ENCODE peak calls at places on chromosome 22, in six cellular contexts. One of them, this sample, is unnamed.

GRCh38 chr22:45328822-45329535 is 19.2 kb downstream of the FAM118A start:
- DNase-seq in transverse colon: no peak
- DNase-seq in ovary: no peak
- DNase-seq in HepG2: no peak
- DNase-seq in tibial nerve: no peak
- DNase-seq in A549: no peak
- DNase-seq in this sample: no peak

GRCh38 chr22:36921309-36922096 is 8.1 kb downstream of the CSF2RB start:
- DNase-seq in ovary: no peak
- DNase-seq in transverse colon: peak
- DNase-seq in tibial nerve: no peak
- DNase-seq in A549: no peak
- DNase-seq in HepG2: no peak
- DNase-seq in this sample: peak

GRCh38 chr22:48198489-48199459 is 1436.3 kb downstream of the TBC1D22A start:
- DNase-seq in A549: no peak
- DNase-seq in transverse colon: no peak
- DNase-seq in HepG2: no peak
- DNase-seq in ovary: no peak
- DNase-seq in tibial nerve: no peak
- DNase-seq in this sample: no peak

GRCh38 chr22:38325575-38325974 is 8.3 kb upstream of the CSNK1E start:
- DNase-seq in ovary: no peak
- DNase-seq in transverse colon: no peak
- DNase-seq in tibial nerve: no peak
- DNase-seq in HepG2: no peak
- DNase-seq in A549: no peak
- DNase-seq in this sample: no peak

GRCh38 chr22:25137577-25138525 is 61.8 kb upstream of the CRYBB3 start:
- DNase-seq in tibial nerve: no peak
- DNase-seq in A549: no peak
- DNase-seq in ovary: no peak
- DNase-seq in HepG2: no peak
- DNase-seq in transverse colon: no peak
- DNase-seq in this sample: peak

GRCh38 chr22:25364736-25365241 is 145.3 kb downstream of the CRYBB2 start:
- DNase-seq in transverse colon: peak
- DNase-seq in ovary: peak
- DNase-seq in tibial nerve: no peak
- DNase-seq in A549: no peak
- DNase-seq in HepG2: no peak
- DNase-seq in this sample: peak

GRCh38 chr22:39183991-39184585 is 31.6 kb upstream of the CBX7 start:
- DNase-seq in ovary: peak
- DNase-seq in HepG2: peak
- DNase-seq in tibial nerve: no peak
- DNase-seq in A549: no peak
- DNase-seq in transverse colon: no peak
- DNase-seq in this sample: no peak

GRCh38 chr22:33654173-33654890 is 265.9 kb downstream of the LARGE1 start:
- DNase-seq in A549: no peak
- DNase-seq in HepG2: no peak
- DNase-seq in transverse colon: peak
- DNase-seq in ovary: no peak
- DNase-seq in tibial nerve: no peak
- DNase-seq in this sample: no peak

GRCh38 chr22:45757068-45757467 is 85.4 kb downstream of the ATXN10 start:
- DNase-seq in transverse colon: no peak
- DNase-seq in A549: no peak
- DNase-seq in ovary: peak
- DNase-seq in HepG2: no peak
- DNase-seq in tibial nerve: no peak
- DNase-seq in this sample: no peak

DNA sequence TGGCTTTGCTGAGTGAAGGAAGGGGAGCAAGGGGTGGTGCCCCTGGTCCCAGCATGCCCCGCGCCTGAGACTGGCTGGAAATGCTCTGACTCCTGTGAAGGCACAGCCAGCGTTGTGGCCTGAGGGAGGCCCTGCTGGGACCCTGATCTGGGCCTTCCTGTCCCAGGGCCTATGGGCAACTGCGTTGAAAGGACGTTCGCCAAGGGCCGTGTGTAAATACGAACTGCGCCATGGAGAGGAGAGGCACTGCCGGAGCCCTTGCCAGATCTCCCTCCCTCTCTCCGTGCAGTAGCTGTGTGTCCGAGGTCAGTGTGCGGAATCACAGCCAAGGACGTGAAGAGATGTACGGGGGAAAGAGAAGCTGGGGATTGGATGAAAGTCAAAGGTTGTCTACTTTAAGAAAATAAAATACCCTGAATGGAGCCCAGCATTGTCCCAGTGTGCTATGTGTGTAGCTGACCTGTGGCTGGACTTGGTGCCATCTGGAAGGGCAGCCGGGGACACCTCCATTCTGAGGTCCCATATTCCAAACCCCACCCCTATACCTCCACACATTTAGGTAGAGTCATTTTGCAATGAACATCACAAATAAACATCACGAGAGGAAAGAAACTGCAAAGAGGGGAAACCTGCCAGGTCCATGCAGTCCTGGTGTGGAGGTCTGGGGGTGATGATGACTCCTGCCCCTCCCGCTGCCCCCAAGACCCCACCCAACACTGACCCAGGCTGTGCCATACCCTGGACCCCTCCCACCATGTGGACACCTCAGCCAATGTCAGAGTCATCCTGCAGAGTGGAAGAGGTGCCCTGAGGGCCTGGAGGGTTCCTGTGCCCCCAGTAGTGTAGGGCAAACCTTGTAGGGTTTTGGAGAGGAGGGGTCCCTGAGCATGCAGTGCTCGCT is 16.9 kb downstream of the RSPH14 start:
- DNase-seq in HepG2: no peak
- DNase-seq in tibial nerve: no peak
- DNase-seq in ovary: peak
- DNase-seq in transverse colon: no peak
- DNase-seq in A549: no peak
- DNase-seq in this sample: peak
- H3K27ac ChIP-seq in HepG2: no peak
- H3K27ac ChIP-seq in tibial nerve: peak
- H3K27ac ChIP-seq in ovary: peak
- H3K27ac ChIP-seq in transverse colon: no peak
- H3K27ac ChIP-seq in A549: no peak
- H3K27ac ChIP-seq in this sample: no peak

GRCh38 chr22:50714631-50715179 is 23.3 kb upstream of the ACR start:
- DNase-seq in HepG2: no peak
- DNase-seq in transverse colon: no peak
- DNase-seq in A549: no peak
- DNase-seq in ovary: no peak
- DNase-seq in tibial nerve: no peak
- DNase-seq in this sample: no peak

GRCh38 chr22:50715250-50715649 is 22.8 kb upstream of the ACR start:
- DNase-seq in A549: no peak
- DNase-seq in ovary: no peak
- DNase-seq in HepG2: no peak
- DNase-seq in transverse colon: no peak
- DNase-seq in tibial nerve: no peak
- DNase-seq in this sample: no peak

GRCh38 chr22:50715776-50716175 is 22.2 kb upstream of the ACR start:
- DNase-seq in HepG2: no peak
- DNase-seq in ovary: no peak
- DNase-seq in A549: no peak
- DNase-seq in tibial nerve: no peak
- DNase-seq in transverse colon: no peak
- DNase-seq in this sample: no peak

GRCh38 chr22:50717709-50718351 is 20.2 kb upstream of the ACR start:
- DNase-seq in HepG2: no peak
- DNase-seq in ovary: no peak
- DNase-seq in transverse colon: no peak
- DNase-seq in A549: no peak
- DNase-seq in tibial nerve: no peak
- DNase-seq in this sample: no peak

DNA sequence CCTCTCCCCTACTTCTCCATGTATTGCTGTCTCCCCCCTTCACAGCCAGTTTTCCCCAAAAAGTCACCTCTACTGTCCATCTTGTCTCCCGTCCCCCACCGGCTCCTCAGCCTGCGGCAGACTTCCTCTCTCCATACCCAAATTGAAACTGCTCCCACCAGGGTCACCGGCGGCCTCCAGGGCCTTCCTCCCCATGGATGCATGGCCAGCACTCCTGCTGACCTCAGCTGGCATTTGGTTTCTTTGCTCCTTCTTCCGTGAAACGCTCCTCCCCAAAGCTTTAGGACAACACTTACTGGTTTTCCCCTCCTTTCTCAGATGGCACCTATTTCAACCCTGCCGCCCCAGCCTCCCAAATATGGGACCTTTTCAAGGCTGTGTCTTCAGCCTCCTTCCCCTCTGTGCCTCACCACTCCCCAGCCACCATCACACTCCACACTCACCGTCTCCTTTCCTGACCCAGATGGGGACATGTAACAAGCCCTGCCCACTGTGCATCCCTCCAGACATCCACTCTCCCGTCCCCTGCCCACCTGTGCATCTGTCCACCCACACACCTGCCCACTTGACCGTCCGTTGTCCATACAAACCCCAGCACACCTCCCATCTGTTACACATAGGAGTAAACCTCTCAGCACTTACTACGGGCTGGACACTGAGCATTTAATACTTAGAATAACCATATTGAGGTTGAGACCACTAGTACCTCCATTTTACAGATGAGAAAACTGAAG is 21.5 kb upstream of the ACR start:
- DNase-seq in transverse colon: no peak
- DNase-seq in A549: no peak
- DNase-seq in tibial nerve: no peak
- DNase-seq in ovary: no peak
- DNase-seq in HepG2: no peak
- DNase-seq in this sample: no peak
- TF ChIP-seq EP300 in transverse colon: no peak
- TF ChIP-seq EP300 in A549: no peak
- TF ChIP-seq EP300 in tibial nerve: no peak
- TF ChIP-seq EP300 in ovary: no peak
- TF ChIP-seq EP300 in HepG2: no peak
- TF ChIP-seq EP300 in this sample: no peak

DNA sequence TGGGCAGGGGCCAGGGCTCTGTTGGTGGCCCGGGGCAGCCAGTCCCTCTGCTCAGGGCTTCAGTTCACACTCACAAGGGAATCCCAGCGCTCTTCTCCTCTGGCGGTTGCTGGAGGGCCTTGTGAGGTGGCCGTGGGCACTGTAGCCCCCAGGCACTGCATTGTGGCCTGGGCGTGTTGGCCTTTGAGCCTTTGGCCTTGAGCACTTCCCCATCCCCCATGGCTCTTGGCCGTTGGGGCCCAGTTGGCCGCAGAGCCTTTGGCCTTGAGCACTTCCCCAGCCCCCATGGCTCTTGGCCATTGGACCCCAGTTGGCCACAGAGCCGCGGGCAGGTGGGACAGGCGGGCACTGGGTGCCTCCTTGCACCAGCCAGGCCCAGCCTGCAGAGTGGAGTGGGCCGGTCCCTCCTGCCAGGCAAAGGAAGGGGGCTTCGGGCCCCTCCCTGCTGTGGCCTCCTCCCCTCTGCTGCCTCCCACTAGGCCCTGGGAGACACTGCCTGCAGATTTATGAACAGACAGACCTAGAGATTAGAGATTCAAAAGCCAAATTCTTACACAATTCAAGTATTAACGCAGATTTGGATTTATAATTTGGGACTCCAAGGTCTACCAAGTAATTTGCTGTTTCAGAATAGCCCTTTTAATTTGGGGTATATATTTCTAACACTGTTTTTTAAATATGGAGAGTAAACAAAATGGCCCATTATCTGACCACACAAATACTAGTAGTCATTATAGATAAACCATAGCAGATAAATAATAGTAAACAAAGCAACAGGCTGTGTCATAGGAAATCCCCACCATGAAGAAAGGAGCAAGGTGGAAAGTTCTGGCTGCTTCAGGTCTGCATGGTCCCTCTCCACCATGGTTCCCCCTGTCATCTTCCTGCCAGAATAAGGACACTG is 18.2 kb upstream of the TXNRD2 start:
- DNase-seq in transverse colon: no peak
- DNase-seq in ovary: no peak
- DNase-seq in HepG2: no peak
- DNase-seq in A549: no peak
- DNase-seq in tibial nerve: no peak
- DNase-seq in this sample: no peak
- H3K27ac ChIP-seq in transverse colon: peak
- H3K27ac ChIP-seq in ovary: peak
- H3K27ac ChIP-seq in HepG2: peak
- H3K27ac ChIP-seq in A549: no peak
- H3K27ac ChIP-seq in tibial nerve: peak
- H3K27ac ChIP-seq in this sample: peak

GRCh38 chr22:29202231-29203192 is 3.2 kb upstream of the EMID1 start:
- DNase-seq in A549: peak
- DNase-seq in transverse colon: peak
- DNase-seq in ovary: peak
- DNase-seq in HepG2: peak
- DNase-seq in tibial nerve: peak
- DNase-seq in this sample: peak
- TF ChIP-seq EP300 in A549: no peak
- TF ChIP-seq EP300 in transverse colon: no peak
- TF ChIP-seq EP300 in ovary: no peak
- TF ChIP-seq EP300 in HepG2: no peak
- TF ChIP-seq EP300 in tibial nerve: no peak
- TF ChIP-seq EP300 in this sample: no peak

DNA sequence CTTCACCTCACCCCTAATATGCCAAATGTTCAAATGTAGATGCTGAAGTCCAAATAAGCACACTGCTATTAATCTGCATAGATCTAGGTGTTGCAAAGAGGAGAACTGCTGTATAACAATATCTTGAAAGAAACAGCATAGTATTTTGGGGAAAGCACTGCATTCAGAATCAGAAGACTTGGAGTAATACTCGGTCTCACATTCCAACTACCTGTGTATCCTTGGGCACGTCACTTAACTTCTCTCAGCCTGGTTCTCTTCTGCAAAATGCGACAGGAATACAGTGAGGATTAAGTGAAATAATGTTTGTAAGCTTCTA is 332 bp upstream of the HMGXB4 start:
- DNase-seq in tibial nerve: no peak
- DNase-seq in ovary: no peak
- DNase-seq in A549: no peak
- DNase-seq in HepG2: no peak
- DNase-seq in transverse colon: no peak
- DNase-seq in this sample: no peak
- H3K27ac ChIP-seq in tibial nerve: peak
- H3K27ac ChIP-seq in ovary: no peak
- H3K27ac ChIP-seq in A549: peak
- H3K27ac ChIP-seq in HepG2: peak
- H3K27ac ChIP-seq in transverse colon: peak
- H3K27ac ChIP-seq in this sample: peak

This sample was measured in stomach.